ENCODE peak calls at places on chromosomes 13 and 19, in seven cellular contexts. One of them, this sample, is unnamed.

GRCh38 chr19:31349160-31349881 is at the start of gene TSHZ3:
- DNase-seq in fibroblast of the aortic adventitia: peak
- DNase-seq in Peyer's patch: no peak
- DNase-seq in colonic mucosa: peak
- DNase-seq in pancreas: peak
- DNase-seq in HL-60: peak
- DNase-seq in BE2C: peak
- DNase-seq in this sample: peak

GRCh38 chr13:31328549-31329229 is 128.9 kb downstream of the B3GLCT start:
- DNase-seq in fibroblast of the aortic adventitia: peak
- DNase-seq in Peyer's patch: no peak
- DNase-seq in colonic mucosa: no peak
- DNase-seq in pancreas: no peak
- DNase-seq in HL-60: no peak
- DNase-seq in BE2C: no peak
- DNase-seq in this sample: peak

GRCh38 chr13:51999525-51999924 is 11.7 kb downstream of the ATP7B start:
- DNase-seq in fibroblast of the aortic adventitia: peak
- DNase-seq in Peyer's patch: no peak
- DNase-seq in colonic mucosa: no peak
- DNase-seq in pancreas: peak
- DNase-seq in HL-60: no peak
- DNase-seq in BE2C: no peak
- DNase-seq in this sample: no peak

GRCh38 chr13:31587696-31588266 is 151.5 kb upstream of the RXFP2 start:
- DNase-seq in fibroblast of the aortic adventitia: peak
- DNase-seq in Peyer's patch: no peak
- DNase-seq in colonic mucosa: no peak
- DNase-seq in pancreas: no peak
- DNase-seq in HL-60: no peak
- DNase-seq in BE2C: no peak
- DNase-seq in this sample: peak

GRCh38 chr13:109783815-109784589 is 2.4 kb downstream of the IRS2 start:
- DNase-seq in fibroblast of the aortic adventitia: no peak
- DNase-seq in Peyer's patch: no peak
- DNase-seq in colonic mucosa: no peak
- DNase-seq in pancreas: peak
- DNase-seq in HL-60: no peak
- DNase-seq in BE2C: peak
- DNase-seq in this sample: peak

GRCh38 chr13:100544866-100545683 is 43.5 kb downstream of the GGACT start:
- DNase-seq in fibroblast of the aortic adventitia: no peak
- DNase-seq in Peyer's patch: no peak
- DNase-seq in colonic mucosa: no peak
- DNase-seq in pancreas: peak
- DNase-seq in HL-60: no peak
- DNase-seq in BE2C: no peak
- DNase-seq in this sample: no peak

GRCh38 chr19:48853483-48853882 is 14.9 kb downstream of the PLEKHA4 start:
- DNase-seq in fibroblast of the aortic adventitia: no peak
- DNase-seq in Peyer's patch: no peak
- DNase-seq in colonic mucosa: no peak
- DNase-seq in pancreas: no peak
- DNase-seq in HL-60: no peak
- DNase-seq in BE2C: no peak
- DNase-seq in this sample: no peak

GRCh38 chr19:15265214-15265613 is 33.0 kb upstream of the EPHX3 start:
- DNase-seq in fibroblast of the aortic adventitia: no peak
- DNase-seq in Peyer's patch: no peak
- DNase-seq in colonic mucosa: no peak
- DNase-seq in pancreas: no peak
- DNase-seq in HL-60: no peak
- DNase-seq in BE2C: no peak
- DNase-seq in this sample: no peak

GRCh38 chr19:37986048-37986750 is 79.2 kb downstream of the SIPA1L3 start:
- DNase-seq in fibroblast of the aortic adventitia: no peak
- DNase-seq in Peyer's patch: peak
- DNase-seq in colonic mucosa: no peak
- DNase-seq in pancreas: no peak
- DNase-seq in HL-60: no peak
- DNase-seq in BE2C: no peak
- DNase-seq in this sample: no peak

GRCh38 chr13:110250258-110250891 is 56.6 kb downstream of the COL4A1 start:
- DNase-seq in fibroblast of the aortic adventitia: peak
- DNase-seq in Peyer's patch: no peak
- DNase-seq in colonic mucosa: no peak
- DNase-seq in pancreas: no peak
- DNase-seq in HL-60: no peak
- DNase-seq in BE2C: no peak
- DNase-seq in this sample: peak

GRCh38 chr13:32272021-32272695 is 43.0 kb downstream of the ZAR1L start:
- DNase-seq in fibroblast of the aortic adventitia: no peak
- DNase-seq in Peyer's patch: no peak
- DNase-seq in colonic mucosa: no peak
- DNase-seq in pancreas: no peak
- DNase-seq in HL-60: no peak
- DNase-seq in BE2C: no peak
- DNase-seq in this sample: peak

GRCh38 chr13:48585456-48585840 is 52.6 kb upstream of the RCBTB2 start:
- DNase-seq in fibroblast of the aortic adventitia: peak
- DNase-seq in Peyer's patch: no peak
- DNase-seq in colonic mucosa: peak
- DNase-seq in pancreas: no peak
- DNase-seq in HL-60: no peak
- DNase-seq in BE2C: no peak
- DNase-seq in this sample: peak

GRCh38 chr19:18653853-18654252 is 17.0 kb downstream of the KLHL26 start:
- DNase-seq in fibroblast of the aortic adventitia: no peak
- DNase-seq in Peyer's patch: no peak
- DNase-seq in colonic mucosa: no peak
- DNase-seq in pancreas: no peak
- DNase-seq in HL-60: no peak
- DNase-seq in BE2C: no peak
- DNase-seq in this sample: no peak

GRCh38 chr13:73168993-73169401 is 110.2 kb downstream of the KLF5 start:
- DNase-seq in fibroblast of the aortic adventitia: peak
- DNase-seq in Peyer's patch: no peak
- DNase-seq in colonic mucosa: peak
- DNase-seq in pancreas: no peak
- DNase-seq in HL-60: no peak
- DNase-seq in BE2C: no peak
- DNase-seq in this sample: no peak

GRCh38 chr13:102870677-102871415 is 25.0 kb downstream of the ERCC5 start:
- DNase-seq in fibroblast of the aortic adventitia: peak
- DNase-seq in Peyer's patch: no peak
- DNase-seq in colonic mucosa: peak
- DNase-seq in pancreas: peak
- DNase-seq in HL-60: no peak
- DNase-seq in BE2C: peak
- DNase-seq in this sample: peak

GRCh38 chr13:104580931-104581330 is 1514.7 kb upstream of the SLC10A2 start:
- DNase-seq in fibroblast of the aortic adventitia: no peak
- DNase-seq in Peyer's patch: no peak
- DNase-seq in colonic mucosa: no peak
- DNase-seq in pancreas: no peak
- DNase-seq in HL-60: no peak
- DNase-seq in BE2C: no peak
- DNase-seq in this sample: no peak

GRCh38 chr19:33139165-33139564 is 7.3 kb downstream of the WDR88 start:
- DNase-seq in fibroblast of the aortic adventitia: no peak
- DNase-seq in Peyer's patch: no peak
- DNase-seq in colonic mucosa: no peak
- DNase-seq in pancreas: no peak
- DNase-seq in HL-60: no peak
- DNase-seq in BE2C: no peak
- DNase-seq in this sample: no peak

GRCh38 chr13:111907341-111907880 is 159.5 kb upstream of the SOX1 start:
- DNase-seq in fibroblast of the aortic adventitia: no peak
- DNase-seq in Peyer's patch: peak
- DNase-seq in colonic mucosa: peak
- DNase-seq in pancreas: no peak
- DNase-seq in HL-60: no peak
- DNase-seq in BE2C: no peak
- DNase-seq in this sample: no peak

GRCh38 chr19:54002495-54003315 is 11.3 kb downstream of the CACNG6 start:
- DNase-seq in fibroblast of the aortic adventitia: peak
- DNase-seq in Peyer's patch: no peak
- DNase-seq in colonic mucosa: no peak
- DNase-seq in pancreas: no peak
- DNase-seq in HL-60: no peak
- DNase-seq in BE2C: no peak
- DNase-seq in this sample: peak

GRCh38 chr19:36030264-36031148 is 2.2 kb downstream of the CLIP3 start:
- DNase-seq in fibroblast of the aortic adventitia: peak
- DNase-seq in Peyer's patch: no peak
- DNase-seq in colonic mucosa: no peak
- DNase-seq in pancreas: no peak
- DNase-seq in HL-60: no peak
- DNase-seq in BE2C: no peak
- DNase-seq in this sample: peak

GRCh38 chr13:49690133-49690989 is 925 bp downstream of the EBPL start:
- DNase-seq in fibroblast of the aortic adventitia: peak
- DNase-seq in Peyer's patch: no peak
- DNase-seq in colonic mucosa: peak
- DNase-seq in pancreas: no peak
- DNase-seq in HL-60: peak
- DNase-seq in BE2C: peak
- DNase-seq in this sample: peak

GRCh38 chr19:17522988-17523872 is 11.8 kb downstream of the PGLS start:
- DNase-seq in fibroblast of the aortic adventitia: no peak
- DNase-seq in Peyer's patch: peak
- DNase-seq in colonic mucosa: peak
- DNase-seq in pancreas: no peak
- DNase-seq in HL-60: peak
- DNase-seq in BE2C: no peak
- DNase-seq in this sample: no peak

GRCh38 chr13:47178090-47178950 is 281.5 kb upstream of the HTR2A start:
- DNase-seq in fibroblast of the aortic adventitia: peak
- DNase-seq in Peyer's patch: no peak
- DNase-seq in colonic mucosa: no peak
- DNase-seq in pancreas: no peak
- DNase-seq in HL-60: peak
- DNase-seq in BE2C: no peak
- DNase-seq in this sample: no peak

GRCh38 chr13:27573265-27573664 is 47.1 kb downstream of the LNX2 start:
- DNase-seq in fibroblast of the aortic adventitia: no peak
- DNase-seq in Peyer's patch: no peak
- DNase-seq in colonic mucosa: no peak
- DNase-seq in pancreas: no peak
- DNase-seq in HL-60: no peak
- DNase-seq in BE2C: no peak
- DNase-seq in this sample: peak

GRCh38 chr13:60019119-60019993 is 144.4 kb downstream of the DIAPH3 start:
- DNase-seq in fibroblast of the aortic adventitia: peak
- DNase-seq in Peyer's patch: no peak
- DNase-seq in colonic mucosa: no peak
- DNase-seq in pancreas: no peak
- DNase-seq in HL-60: no peak
- DNase-seq in BE2C: no peak
- DNase-seq in this sample: peak

GRCh38 chr13:26679411-26679810 is 81.2 kb downstream of the GPR12 start:
- DNase-seq in fibroblast of the aortic adventitia: peak
- DNase-seq in Peyer's patch: no peak
- DNase-seq in colonic mucosa: no peak
- DNase-seq in pancreas: no peak
- DNase-seq in HL-60: no peak
- DNase-seq in BE2C: no peak
- DNase-seq in this sample: peak

GRCh38 chr13:24511824-24512207 is 762 bp downstream of the PARP4 start:
- DNase-seq in fibroblast of the aortic adventitia: no peak
- DNase-seq in Peyer's patch: peak
- DNase-seq in colonic mucosa: no peak
- DNase-seq in pancreas: no peak
- DNase-seq in HL-60: no peak
- DNase-seq in BE2C: no peak
- DNase-seq in this sample: no peak
- H3K4me3 ChIP-seq in fibroblast of the aortic adventitia: peak
- H3K4me3 ChIP-seq in Peyer's patch: peak
- H3K4me3 ChIP-seq in colonic mucosa: peak
- H3K4me3 ChIP-seq in pancreas: peak
- H3K4me3 ChIP-seq in HL-60: peak
- H3K4me3 ChIP-seq in BE2C: peak
- H3K4me3 ChIP-seq in this sample: peak

GRCh38 chr19:7636691-7637373 is at the start of gene STXBP2:
- DNase-seq in fibroblast of the aortic adventitia: no peak
- DNase-seq in Peyer's patch: peak
- DNase-seq in colonic mucosa: peak
- DNase-seq in pancreas: peak
- DNase-seq in HL-60: peak
- DNase-seq in BE2C: no peak
- DNase-seq in this sample: peak
- TF ChIP-seq CTCF in fibroblast of the aortic adventitia: no peak
- TF ChIP-seq CTCF in Peyer's patch: peak
- TF ChIP-seq CTCF in colonic mucosa: peak
- TF ChIP-seq CTCF in pancreas: peak
- TF ChIP-seq CTCF in HL-60: no peak
- TF ChIP-seq CTCF in BE2C: no peak
- TF ChIP-seq CTCF in this sample: no peak

GRCh38 chr19:23917856-23918255 is 3.2 kb downstream of the ZNF726 start:
- DNase-seq in fibroblast of the aortic adventitia: no peak
- DNase-seq in Peyer's patch: no peak
- DNase-seq in colonic mucosa: no peak
- DNase-seq in pancreas: no peak
- DNase-seq in HL-60: no peak
- DNase-seq in BE2C: no peak
- DNase-seq in this sample: no peak

GRCh38 chr19:23909222-23909621 is 5.5 kb upstream of the ZNF726 start:
- DNase-seq in fibroblast of the aortic adventitia: no peak
- DNase-seq in Peyer's patch: no peak
- DNase-seq in colonic mucosa: no peak
- DNase-seq in pancreas: no peak
- DNase-seq in HL-60: no peak
- DNase-seq in BE2C: no peak
- DNase-seq in this sample: no peak

GRCh38 chr19:23914402-23915286 is at the start of gene ZNF726:
- DNase-seq in fibroblast of the aortic adventitia: peak
- DNase-seq in Peyer's patch: peak
- DNase-seq in colonic mucosa: peak
- DNase-seq in pancreas: peak
- DNase-seq in HL-60: no peak
- DNase-seq in BE2C: peak
- DNase-seq in this sample: peak

GRCh38 chr19:23916991-23917390 is 2.3 kb downstream of the ZNF726 start:
- DNase-seq in fibroblast of the aortic adventitia: peak
- DNase-seq in Peyer's patch: no peak
- DNase-seq in colonic mucosa: no peak
- DNase-seq in pancreas: no peak
- DNase-seq in HL-60: no peak
- DNase-seq in BE2C: no peak
- DNase-seq in this sample: peak

GRCh38 chr19:23913931-23914330 is 755 bp upstream of the ZNF726 start:
- DNase-seq in fibroblast of the aortic adventitia: no peak
- DNase-seq in Peyer's patch: no peak
- DNase-seq in colonic mucosa: no peak
- DNase-seq in pancreas: no peak
- DNase-seq in HL-60: no peak
- DNase-seq in BE2C: no peak
- DNase-seq in this sample: no peak
- H3K4me3 ChIP-seq in fibroblast of the aortic adventitia: no peak
- H3K4me3 ChIP-seq in Peyer's patch: no peak
- H3K4me3 ChIP-seq in colonic mucosa: peak
- H3K4me3 ChIP-seq in pancreas: no peak
- H3K4me3 ChIP-seq in HL-60: no peak
- H3K4me3 ChIP-seq in BE2C: no peak
- H3K4me3 ChIP-seq in this sample: peak

GRCh38 chr13:78595819-78596700 is 7.3 kb downstream of the POU4F1 start:
- DNase-seq in fibroblast of the aortic adventitia: no peak
- DNase-seq in Peyer's patch: no peak
- DNase-seq in colonic mucosa: no peak
- DNase-seq in pancreas: peak
- DNase-seq in HL-60: peak
- DNase-seq in BE2C: peak
- DNase-seq in this sample: no peak
- TF ChIP-seq CTCF in fibroblast of the aortic adventitia: no peak
- TF ChIP-seq CTCF in Peyer's patch: no peak
- TF ChIP-seq CTCF in colonic mucosa: no peak
- TF ChIP-seq CTCF in pancreas: no peak
- TF ChIP-seq CTCF in HL-60: no peak
- TF ChIP-seq CTCF in BE2C: no peak
- TF ChIP-seq CTCF in this sample: no peak